ENCODE peak calls at places on chromosomes 13 and 19, in five cellular contexts. Z is ascending aorta, M is mucosa of descending colon, R is heart right ventricle, E is mammary epithelial cell. I is an unnamed sample.

GRCh38 chr19:45999653-46000121 is 4.4 kb downstream of the CCDC61 start:
- DNase-seq in Z (no peak), M (no peak), R (no peak), E (no peak), I (peak)

GRCh38 chr19:3530389-3530788 is 8.6 kb upstream of the TEKTIP1 start:
- DNase-seq in Z (no peak), M (no peak), R (no peak), E (no peak), I (no peak)

GRCh38 chr19:17243854-17244617 is 1.7 kb downstream of the NR2F6 start:
- DNase-seq in Z (no peak), M (peak), R (peak), E (peak), I (peak)

GRCh38 chr13:51825165-51825592 is 19.8 kb downstream of the TMEM272 start:
- DNase-seq in Z (no peak), M (no peak), R (no peak), E (peak), I (no peak)

GRCh38 chr19:57302020-57302465 is 18.2 kb upstream of the ZNF543 start:
- DNase-seq in Z (no peak), M (no peak), R (no peak), E (peak), I (no peak)

GRCh38 chr19:58409010-58409790 is 751 bp downstream of the ZNF584 start:
- DNase-seq in Z (no peak), M (no peak), R (peak), E (no peak), I (peak)

GRCh38 chr13:106178816-106179215 is 356.6 kb downstream of the EFNB2 start:
- DNase-seq in Z (no peak), M (no peak), R (no peak), E (no peak), I (no peak)

GRCh38 chr19:11598746-11599145 is 1.5 kb downstream of the ZNF627 start:
- DNase-seq in Z (no peak), M (no peak), R (no peak), E (no peak), I (no peak)

GRCh38 chr19:32406161-32407003 is 812 bp downstream of the DPY19L3 start:
- DNase-seq in Z (no peak), M (peak), R (no peak), E (peak), I (no peak)

GRCh38 chr13:28181413-28181812 is 43.1 kb downstream of the PAN3 start:
- DNase-seq in Z (no peak), M (no peak), R (no peak), E (peak), I (no peak)

GRCh38 chr13:61136101-61136500 is 279.5 kb downstream of the PCDH20 start:
- DNase-seq in Z (no peak), M (no peak), R (no peak), E (no peak), I (no peak)

GRCh38 chr19:3536429-3537100 is 2.4 kb upstream of the TEKTIP1 start:
- DNase-seq in Z (no peak), M (peak), R (peak), E (peak), I (no peak)

GRCh38 chr19:5149508-5149907 is 180.6 kb downstream of the KDM4B start:
- DNase-seq in Z (no peak), M (no peak), R (no peak), E (no peak), I (no peak)

GRCh38 chr19:56091066-56091490 is 30.0 kb downstream of the ZNF787 start:
- DNase-seq in Z (no peak), M (no peak), R (no peak), E (peak), I (no peak)

GRCh38 chr13:35957174-35957867 is 173.9 kb downstream of the DCLK1 start:
- DNase-seq in Z (no peak), M (no peak), R (no peak), E (peak), I (no peak)

GRCh38 chr13:95226476-95226875 is 74.8 kb downstream of the ABCC4 start:
- DNase-seq in Z (no peak), M (no peak), R (no peak), E (no peak), I (no peak)

GRCh38 chr13:95226051-95226450 is 75.2 kb downstream of the ABCC4 start:
- DNase-seq in Z (no peak), M (no peak), R (no peak), E (no peak), I (no peak)

GRCh38 chr13:95221991-95222732 is 79.1 kb downstream of the ABCC4 start:
- DNase-seq in Z (no peak), M (no peak), R (no peak), E (no peak), I (no peak)

GRCh38 chr13:95224064-95224463 is 77.2 kb downstream of the ABCC4 start:
- DNase-seq in Z (no peak), M (no peak), R (no peak), E (no peak), I (no peak)

GRCh38 chr13:95222733-95223018 is 78.6 kb downstream of the ABCC4 start:
- DNase-seq in Z (no peak), M (no peak), R (no peak), E (no peak), I (no peak)
- TF ChIP-seq CTCF in Z (no peak), M (no peak), R (no peak), E (no peak), I (no peak)

GRCh38 chr13:96229356-96229755 is 139.4 kb downstream of the HS6ST3 start:
- DNase-seq in Z (no peak), M (no peak), R (no peak), E (peak), I (peak)
- TF ChIP-seq CTCF in Z (no peak), M (no peak), R (peak), E (peak), I (peak)

GRCh38 chr19:44752123-44752815 is 3.8 kb downstream of the BCL3 start:
- DNase-seq in Z (no peak), M (peak), R (no peak), E (no peak), I (no peak)

GRCh38 chr19:44754743-44755066 is 6.2 kb downstream of the BCL3 start:
- DNase-seq in Z (no peak), M (no peak), R (no peak), E (no peak), I (no peak)

GRCh38 chr19:44753932-44754742 is 5.6 kb downstream of the BCL3 start:
- DNase-seq in Z (peak), M (peak), R (peak), E (peak), I (no peak)

GRCh38 chr19:44753619-44753931 is 5.1 kb downstream of the BCL3 start:
- DNase-seq in Z (no peak), M (no peak), R (no peak), E (no peak), I (no peak)

DNA sequence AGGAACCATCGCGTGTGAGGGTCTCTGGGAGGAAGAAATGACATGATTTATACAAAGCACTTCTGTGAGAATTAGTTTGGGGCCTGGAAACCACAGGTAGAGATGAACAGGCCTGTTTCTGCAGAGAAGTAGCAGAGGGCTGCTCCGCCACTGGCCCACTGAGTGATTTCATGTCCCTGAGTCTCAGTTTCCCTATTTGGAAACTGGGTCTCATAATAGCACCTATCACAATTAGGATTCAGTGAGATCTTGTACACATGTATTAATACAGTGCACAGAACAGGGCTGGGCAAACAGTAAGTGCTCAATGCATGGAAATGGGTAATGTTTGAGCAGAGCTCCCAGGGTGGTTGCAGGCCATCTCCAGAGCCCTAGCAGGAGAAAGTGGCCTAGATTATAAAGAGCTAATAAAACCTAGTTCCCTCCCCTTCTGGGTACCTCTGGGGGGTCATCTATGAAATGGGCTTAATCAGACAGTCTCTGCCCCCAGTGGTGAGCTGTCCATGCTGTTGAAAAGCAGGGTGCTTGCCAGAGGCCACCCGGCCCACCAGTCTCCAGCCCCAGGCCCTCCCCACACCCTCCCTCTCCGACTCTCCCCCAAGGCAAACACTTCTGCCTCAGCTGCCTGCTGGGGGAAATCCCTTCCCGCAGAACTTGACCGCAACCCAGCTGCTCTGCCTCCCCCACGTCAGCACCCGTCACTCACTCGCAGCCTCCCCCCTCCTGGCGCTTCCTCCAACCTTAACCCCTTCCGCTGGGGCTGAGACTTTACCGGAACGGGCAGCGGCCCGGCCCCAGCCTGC is 4.5 kb downstream of the BCL3 start:
- DNase-seq in Z (peak), M (peak), R (peak), E (peak), I (peak)
- TF ChIP-seq CTCF in Z (no peak), M (no peak), R (no peak), E (no peak), I (no peak)

GRCh38 chr13:31528758-31529157 is 210.6 kb upstream of the RXFP2 start:
- DNase-seq in Z (no peak), M (no peak), R (no peak), E (no peak), I (no peak)

GRCh38 chr13:31530883-31531282 is 208.4 kb upstream of the RXFP2 start:
- DNase-seq in Z (no peak), M (no peak), R (no peak), E (no peak), I (no peak)

GRCh38 chr13:31522431-31522830 is 216.9 kb upstream of the RXFP2 start:
- DNase-seq in Z (no peak), M (no peak), R (no peak), E (no peak), I (no peak)

GRCh38 chr13:31528176-31528575 is 211.2 kb upstream of the RXFP2 start:
- DNase-seq in Z (no peak), M (no peak), R (no peak), E (no peak), I (no peak)
- TF ChIP-seq CTCF in Z (no peak), M (no peak), R (no peak), E (no peak), I (no peak)